ENCODE peak calls at places on chromosomes 11 and 22, in nine cellular contexts. E, P, Z, O, C, A, D, H and Y are unnamed samples.

GRCh38 chr22:45895436-45896152 is 81.4 kb downstream of the WNT7B start:
- DNase-seq in E (no peak), P (peak), H (no peak), D (no peak), Z (no peak), O (no peak), A (no peak), C (peak), Y (no peak)

GRCh38 chr11:128929991-128930390 is 12.7 kb downstream of the TP53AIP1 start:
- DNase-seq in Z (no peak), O (no peak), E (no peak), P (no peak), D (no peak), H (no peak), A (no peak), C (no peak), Y (peak)

GRCh38 chr11:42239102-42239501 is 779.6 kb upstream of the LRRC4C start:
- DNase-seq in E (no peak), P (no peak), Z (no peak), C (no peak), A (peak), H (peak), O (no peak), D (no peak), Y (peak)

GRCh38 chr11:20599424-20600346 is at the start of gene SLC6A5:
- DNase-seq in H (no peak), Z (no peak), C (peak), P (no peak), O (no peak), D (no peak), A (peak), E (no peak), Y (peak)

GRCh38 chr11:44621140-44621681 is 55.7 kb downstream of the CD82 start:
- DNase-seq in Z (peak), H (no peak), C (peak), O (peak), E (peak), A (peak), D (peak), P (peak), Y (no peak)

GRCh38 chr11:123478352-123478986 is 48.4 kb downstream of the GRAMD1B start:
- DNase-seq in E (no peak), D (no peak), P (no peak), O (peak), Z (peak), C (peak), A (peak), H (no peak), Y (peak)

GRCh38 chr11:8838248-8838647 is 72.7 kb upstream of the AKIP1 start:
- DNase-seq in Z (no peak), P (no peak), H (peak), O (no peak), C (no peak), A (peak), E (no peak), D (no peak), Y (peak)

GRCh38 chr11:16148301-16148787 is 208.0 kb downstream of the SOX6 start:
- DNase-seq in Z (no peak), C (peak), A (no peak), D (no peak), O (no peak), E (no peak), P (no peak), H (no peak), Y (no peak)

GRCh38 chr22:23793326-23793725 is 6.6 kb downstream of the SMARCB1 start:
- DNase-seq in E (no peak), P (peak), A (no peak), O (no peak), Z (no peak), C (peak), D (no peak), H (no peak), Y (no peak)

GRCh38 chr22:28802595-28803087 is 2.3 kb upstream of the XBP1 start:
- DNase-seq in O (no peak), E (no peak), D (no peak), H (no peak), A (no peak), C (no peak), Z (no peak), P (no peak), Y (no peak)

GRCh38 chr11:110219011-110219785 is 77.2 kb downstream of the RDX start:
- DNase-seq in H (no peak), Z (no peak), A (no peak), P (no peak), E (no peak), O (no peak), C (no peak), D (no peak), Y (no peak)

GRCh38 chr11:128470081-128470480 is 117.3 kb downstream of the ETS1 start:
- DNase-seq in Z (no peak), C (no peak), E (no peak), D (no peak), P (no peak), A (no peak), H (no peak), O (no peak), Y (no peak)

GRCh38 chr22:27597703-27598444 is 203.7 kb downstream of the MN1 start:
- DNase-seq in A (peak), H (no peak), D (no peak), O (no peak), E (no peak), Z (no peak), P (no peak), C (no peak), Y (no peak)

GRCh38 chr22:39013923-39014722 is at the start of gene APOBEC3C:
- DNase-seq in P (no peak), C (peak), Z (peak), D (peak), O (no peak), H (peak), E (peak), A (peak), Y (peak)

GRCh38 chr11:130582176-130582575 is 133.7 kb downstream of the ADAMTS15 start:
- DNase-seq in A (no peak), D (no peak), C (no peak), O (no peak), P (no peak), Z (no peak), H (no peak), E (no peak), Y (no peak)

GRCh38 chr22:50698546-50698945 is 25.9 kb downstream of the SHANK3 start:
- DNase-seq in C (peak), D (no peak), O (no peak), H (no peak), A (no peak), E (no peak), P (peak), Z (no peak), Y (no peak)

GRCh38 chr22:26756675-26757293 is 99.4 kb downstream of the MIAT start:
- DNase-seq in O (no peak), A (no peak), P (no peak), D (no peak), H (no peak), Z (peak), E (no peak), C (peak), Y (no peak)

GRCh38 chr11:11577932-11578331 is 43.9 kb downstream of the GALNT18 start:
- DNase-seq in H (no peak), D (no peak), P (no peak), O (no peak), A (no peak), Z (no peak), C (no peak), E (no peak), Y (no peak)

GRCh38 chr11:82765466-82766034 is 31.9 kb upstream of the FAM181B start:
- DNase-seq in H (no peak), A (no peak), O (no peak), Z (no peak), P (no peak), E (no peak), D (no peak), C (no peak), Y (no peak)

GRCh38 chr11:69372589-69373250 is 78.8 kb downstream of the MYEOV start:
- DNase-seq in O (no peak), H (no peak), C (no peak), P (peak), Z (peak), A (no peak), D (no peak), E (no peak), Y (no peak)

GRCh38 chr11:128624269-128625170 is 37.2 kb upstream of the ETS1 start:
- DNase-seq in E (peak), A (no peak), C (no peak), O (no peak), Z (no peak), H (no peak), P (no peak), D (peak), Y (no peak)

GRCh38 chr22:38866399-38867123 is 5.5 kb downstream of the CBX6 start:
- DNase-seq in E (no peak), A (no peak), D (no peak), P (peak), Z (peak), H (no peak), O (no peak), C (no peak), Y (no peak)

GRCh38 chr11:70603064-70603755 is 204.9 kb downstream of the CTTN start:
- DNase-seq in O (no peak), H (no peak), C (no peak), Z (no peak), P (no peak), A (no peak), D (no peak), E (no peak), Y (no peak)

GRCh38 chr11:19811391-19811790 is 98.8 kb downstream of the NAV2 start:
- DNase-seq in P (no peak), H (no peak), D (no peak), A (no peak), C (no peak), O (no peak), Z (no peak), E (no peak), Y (no peak)